ENCODE peak calls at places on chromosomes 4 and X, in ten cellular contexts. M is aorta; Q is HFF-Myc; W is COR-L47; T is neuronal stem cell; V is AG08396; H is activated CD4-positive, alpha-beta T cell treated with anti-CD3 and anti-CD28 coated beads for 24 hours; F is kidney; P is stimulated activated CD8-positive, alpha-beta memory T cell treated with anti-CD3 and anti-CD28 coated beads, Interleukin-12 subunit alpha, Interleukin-12 subunit beta, amount 100 ng/mL, for 1 hour; R is substantia nigra. L is an unnamed sample.
A peak's percentile ranks its signal among the peaks of the same experiment; 100 is the strongest.

GRCh38 chr4:155777971-155778710 is 19.3 kb downstream of the GUCY1B1 start:
- DNase-seq in P (no peak), V (peak; percentile 27), W (no peak), F (no peak), R (no peak), H (no peak), M (no peak), Q (no peak), T (no peak), L (peak; percentile 93)

GRCh38 chr4:74682567-74683359 is 111.6 kb downstream of the BTC start:
- DNase-seq in Q (peak; percentile 83), V (peak; percentile 56), M (peak; percentile 68), T (no peak), W (no peak), H (no peak), R (no peak), P (no peak), F (no peak), L (no peak)

GRCh38 chrX:48626401-48627298 is 29.4 kb downstream of the WDR13 start:
- DNase-seq in M (no peak), T (no peak), V (no peak), H (no peak), F (no peak), Q (no peak), P (no peak), R (no peak), W (no peak), L (no peak)

GRCh38 chrX:130245441-130245840 is 23.3 kb downstream of the ZNF280C start:
- DNase-seq in T (no peak), V (peak; percentile 36), H (no peak), R (no peak), Q (no peak), W (no peak), P (no peak), M (no peak), F (no peak), L (no peak)

GRCh38 chr4:88878624-88879023 is 178.4 kb downstream of the FAM13A start:
- DNase-seq in P (no peak), F (no peak), T (no peak), V (no peak), M (no peak), H (no peak), R (no peak), Q (no peak), W (no peak), L (no peak)

GRCh38 chr4:44713125-44713524 is 13.2 kb downstream of the GNPDA2 start:
- DNase-seq in T (no peak), Q (no peak), H (no peak), R (no peak), P (no peak), W (no peak), M (no peak), F (no peak), V (no peak), L (no peak)

GRCh38 chrX:101430457-101431078 is 22.5 kb downstream of the HNRNPH2 start:
- DNase-seq in M (no peak), R (no peak), V (no peak), T (no peak), P (no peak), H (no peak), Q (no peak), F (no peak), W (no peak), L (no peak)

GRCh38 chrX:123851010-123851409 is 8.8 kb upstream of the XIAP start:
- DNase-seq in M (no peak), P (no peak), V (no peak), Q (no peak), H (no peak), F (no peak), R (no peak), T (no peak), W (no peak), L (no peak)

GRCh38 chr4:70737006-70737405 is 15.2 kb downstream of the RUFY3 start:
- DNase-seq in Q (no peak), P (no peak), T (no peak), W (no peak), F (no peak), H (no peak), R (no peak), V (no peak), M (no peak), L (no peak)

GRCh38 chr4:66554844-66555243 is 884.6 kb upstream of the EPHA5 start:
- DNase-seq in W (no peak), R (no peak), H (no peak), Q (no peak), M (no peak), V (no peak), T (no peak), F (no peak), P (no peak), L (no peak)

GRCh38 chrX:121000589-121000988 is 15.0 kb upstream of the CT47A1 start:
- DNase-seq in V (no peak), P (no peak), T (no peak), R (no peak), H (no peak), M (no peak), F (no peak), Q (no peak), W (no peak), L (peak; percentile 77)

GRCh38 chrX:130810561-130810960 is 92.4 kb downstream of the ENOX2 start:
- DNase-seq in Q (no peak), T (no peak), R (no peak), M (peak; percentile 20), P (no peak), W (no peak), F (peak; percentile 54), V (no peak), H (no peak), L (no peak)

GRCh38 chr4:8079916-8080753 is 78.5 kb downstream of the ABLIM2 start:
- DNase-seq in F (peak; percentile 59), H (no peak), P (no peak), R (no peak), V (no peak), W (no peak), Q (no peak), T (no peak), M (no peak), L (no peak)

GRCh38 chrX:20204354-20204753 is 62.4 kb downstream of the RPS6KA3 start:
- DNase-seq in V (no peak), Q (no peak), T (no peak), H (no peak), F (no peak), P (no peak), W (no peak), M (no peak), R (no peak), L (no peak)

GRCh38 chr4:185395255-185395955 is at the start of gene LRP2BP:
- DNase-seq in F (no peak), Q (no peak), H (no peak), R (no peak), P (no peak), V (no peak), W (no peak), T (no peak), M (no peak), L (no peak)

GRCh38 chr4:106266201-106266600 is 49.8 kb downstream of the TBCK start:
- DNase-seq in Q (peak; percentile 41), M (no peak), W (peak; percentile 12), R (no peak), T (no peak), H (no peak), V (peak; percentile 35), P (no peak), F (no peak), L (no peak)